ENCODE peak calls at places on chromosomes 2 and 18, in four cellular contexts. J is WERI-Rb-1, N is coronary artery, M is upper lobe of right lung. F is an unnamed sample.

GRCh38 chr18:29147944-29148343 is 971.0 kb upstream of the CDH2 start:
- DNase-seq in J (peak; percentile 20), N (no peak), M (no peak), F (no peak)

GRCh38 chr2:60495226-60495625 is 58.2 kb downstream of the BCL11A start:
- DNase-seq in J (no peak), N (no peak), M (no peak), F (no peak)

GRCh38 chr18:2325308-2325849 is 245.9 kb downstream of the METTL4 start:
- DNase-seq in J (no peak), N (no peak), M (no peak), F (no peak)

GRCh38 chr2:46967990-46968647 is 52.5 kb upstream of the MCFD2 start:
- DNase-seq in J (no peak), N (peak; percentile 95), M (peak; percentile 87), F (no peak)

GRCh38 chr18:12032786-12033642 is 51.7 kb downstream of the IMPA2 start:
- DNase-seq in J (no peak), N (peak; percentile 46), M (no peak), F (no peak)

GRCh38 chr2:127092951-127093516 is 13.9 kb downstream of the BIN1 start:
- DNase-seq in J (no peak), N (no peak), M (no peak), F (no peak)

GRCh38 chr2:19879115-19879514 is 22.7 kb downstream of the TTC32 start:
- DNase-seq in J (no peak), N (peak; percentile 47), M (no peak), F (no peak)

GRCh38 chr2:31384351-31384750 is 30.2 kb downstream of the XDH start:
- DNase-seq in J (no peak), N (peak; percentile 19), M (no peak), F (peak; percentile 18)

GRCh38 chr2:218879881-218880748 is 537 bp upstream of the WNT10A start:
- DNase-seq in J (no peak), N (no peak), M (peak; percentile 73), F (peak; percentile 93)

GRCh38 chr2:106974891-106975290 is 88.9 kb upstream of the ST6GAL2 start:
- DNase-seq in J (no peak), N (no peak), M (no peak), F (no peak)

GRCh38 chr2:127486247-127486912 is 39.9 kb downstream of the IWS1 start:
- DNase-seq in J (no peak), N (no peak), M (no peak), F (no peak)

GRCh38 chr2:102895386-102895785 is 133.6 kb downstream of the TMEM182 start:
- DNase-seq in J (no peak), N (no peak), M (no peak), F (no peak)

GRCh38 chr2:30195011-30195410 is 36.3 kb upstream of the LBH start:
- DNase-seq in J (peak; percentile 2), N (no peak), M (no peak), F (no peak)

GRCh38 chr2:239158641-239159475 is 242.0 kb downstream of the HDAC4 start:
- DNase-seq in J (no peak), N (peak; percentile 36), M (peak; percentile 48), F (no peak)

GRCh38 chr2:211724933-211725332 is 813.7 kb downstream of the ERBB4 start:
- DNase-seq in J (no peak), N (no peak), M (no peak), F (no peak)

GRCh38 chr2:67834482-67834881 is 228.3 kb downstream of the C1D start:
- DNase-seq in J (no peak), N (no peak), M (no peak), F (no peak)

GRCh38 chr2:159168707-159169106 is 117.8 kb downstream of the WDSUB1 start:
- DNase-seq in J (no peak), N (no peak), M (no peak), F (no peak)

GRCh38 chr2:168272225-168272624 is 24.8 kb upstream of the STK39 start:
- DNase-seq in J (no peak), N (no peak), M (no peak), F (no peak)

GRCh38 chr2:11862049-11862448 is 115.6 kb downstream of the LPIN1 start:
- DNase-seq in J (no peak), N (peak; percentile 12), M (no peak), F (peak; percentile 45)

GRCh38 chr2:127449439-127449838 is 31.2 kb downstream of the PROC start:
- DNase-seq in J (no peak), N (no peak), M (no peak), F (no peak)

GRCh38 chr2:203873921-203874631 is 6.5 kb downstream of the CTLA4 start:
- DNase-seq in J (no peak), N (no peak), M (no peak), F (no peak)

GRCh38 chr2:232592687-232593407 is 40.6 kb upstream of the EFHD1 start:
- DNase-seq in J (no peak), N (no peak), M (no peak), F (no peak)

GRCh38 chr18:13137041-13137938 is 81.3 kb upstream of the LDLRAD4 start:
- DNase-seq in J (no peak), N (no peak), M (peak; percentile 79), F (peak; percentile 79)

GRCh38 chr2:189751080-189751658 is 11.4 kb downstream of the OSGEPL1 start:
- DNase-seq in J (peak; percentile 59), N (no peak), M (no peak), F (peak; percentile 50)

GRCh38 chr18:34771958-34772357 is 61.9 kb downstream of the DTNA start:
- DNase-seq in J (no peak), N (no peak), M (no peak), F (no peak)

GRCh38 chr2:176891857-176892256 is 320.7 kb upstream of the HNRNPA3 start:
- DNase-seq in J (no peak), N (no peak), M (no peak), F (no peak)

GRCh38 chr2:199910338-199911051 is 598 bp upstream of the C2orf69 start:
- DNase-seq in J (no peak), N (no peak), M (no peak), F (no peak)

GRCh38 chr2:128440087-128440665 is 121.5 kb upstream of the HS6ST1 start:
- DNase-seq in J (no peak), N (peak; percentile 69), M (peak; percentile 58), F (no peak)

GRCh38 chr2:32922466-32922865 is 24.3 kb upstream of the LTBP1 start:
- DNase-seq in J (no peak), N (no peak), M (no peak), F (no peak)

GRCh38 chr2:98935111-98935770 is 784 bp downstream of the CRACDL start:
- DNase-seq in J (no peak), N (no peak), M (peak; percentile 23), F (peak; percentile 35)

GRCh38 chr2:263022-263738 is 652 bp downstream of the SH3YL1 start:
- DNase-seq in J (no peak), N (no peak), M (peak; percentile 60), F (no peak)

GRCh38 chr2:170408461-170409163 is 230.7 kb downstream of the MYO3B start:
- DNase-seq in J (no peak), N (no peak), M (no peak), F (no peak)

GRCh38 chr2:20596973-20597867 is 53.7 kb downstream of the HS1BP3 start:
- DNase-seq in J (peak; percentile 14), N (peak; percentile 97), M (peak; percentile 66), F (no peak)

GRCh38 chr2:42297322-42297936 is 63.6 kb downstream of the COX7A2L start:
- DNase-seq in J (no peak), N (no peak), M (no peak), F (no peak)

DNA sequence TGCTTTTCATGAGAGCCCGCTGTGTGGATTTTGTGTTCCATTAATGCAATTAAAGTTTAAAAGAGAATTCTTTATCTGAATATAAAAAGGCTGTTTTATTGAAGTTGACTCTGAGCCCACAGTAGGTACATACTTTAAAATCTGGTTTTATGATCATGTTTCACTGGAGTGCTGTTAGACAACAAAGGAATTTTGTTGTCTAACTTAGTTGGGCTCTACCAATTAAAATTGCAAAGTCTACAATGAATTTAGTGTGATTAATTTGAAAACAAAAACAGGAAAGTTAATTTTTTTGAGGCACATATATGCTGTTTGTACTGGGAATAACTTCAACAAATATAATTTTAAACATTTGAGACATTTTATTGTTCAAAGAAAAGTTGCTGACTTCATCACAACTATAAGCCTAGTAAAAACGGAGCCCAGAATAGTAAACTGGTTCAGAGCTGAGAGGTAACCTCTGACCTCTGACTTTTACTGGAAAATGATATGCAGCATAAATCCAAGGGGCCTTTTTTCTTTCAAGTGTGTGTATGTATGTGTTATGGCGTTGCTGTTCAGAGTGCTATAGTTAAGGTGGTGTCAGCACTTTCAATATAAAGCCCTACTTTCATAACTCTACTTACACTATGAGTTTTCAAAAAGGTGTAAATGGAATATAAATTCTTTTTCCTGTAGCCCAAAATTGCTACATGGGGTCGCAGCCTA is 30.2 kb downstream of the MEIS1 start:
- DNase-seq in J (no peak), N (no peak), M (no peak), F (no peak)
- TF ChIP-seq CTCF in J (no peak), N (no peak), M (no peak), F (no peak)

GRCh38 chr18:9772847-9773677 is 65.0 kb downstream of the RAB31 start:
- DNase-seq in J (no peak), N (no peak), M (no peak), F (no peak)

GRCh38 chr18:9771261-9771976 is 63.3 kb downstream of the RAB31 start:
- DNase-seq in J (peak; percentile 84), N (peak; percentile 88), M (peak; percentile 90), F (peak; percentile 64)

GRCh38 chr18:9775172-9775571 is 67.1 kb downstream of the RAB31 start:
- DNase-seq in J (no peak), N (no peak), M (no peak), F (no peak)

GRCh38 chr18:9774150-9774549 is 66.0 kb downstream of the RAB31 start:
- DNase-seq in J (no peak), N (no peak), M (no peak), F (no peak)

GRCh38 chr18:9771977-9772660 is 64.0 kb downstream of the RAB31 start:
- DNase-seq in J (no peak), N (no peak), M (no peak), F (no peak)
- TF ChIP-seq CTCF in J (no peak), N (no peak), M (no peak), F (no peak)

GRCh38 chr18:25353080-25353479 is 1.1 kb upstream of the ZNF521 start:
- DNase-seq in J (no peak), N (no peak), M (no peak), F (no peak)
- TF ChIP-seq CTCF in J (no peak), N (no peak), M (no peak), F (no peak)

GRCh38 chr18:36568487-36568886 is 260.3 kb downstream of the TPGS2 start:
- DNase-seq in J (no peak), N (no peak), M (no peak), F (no peak)

GRCh38 chr18:36576339-36576738 is 252.5 kb downstream of the TPGS2 start:
- DNase-seq in J (no peak), N (no peak), M (no peak), F (no peak)

GRCh38 chr18:36567800-36568199 is 261.0 kb downstream of the TPGS2 start:
- DNase-seq in J (no peak), N (no peak), M (no peak), F (no peak)

GRCh38 chr18:36572135-36572856 is 256.5 kb downstream of the TPGS2 start:
- DNase-seq in J (peak; percentile 55), N (peak; percentile 60), M (no peak), F (peak; percentile 33)
- TF ChIP-seq CTCF in J (peak; percentile 49), N (peak; percentile 37), M (peak; percentile 46), F (peak; percentile 55)

GRCh38 chr2:88967844-88968243 is 276.4 kb downstream of the RPIA start:
- DNase-seq in J (no peak), N (no peak), M (no peak), F (no peak)
- TF ChIP-seq CTCF in J (peak; percentile 35), N (no peak), M (no peak), F (no peak)